ENCODE peak calls at places on chromosomes 3 and 15, in seven cellular contexts. H is fibroblast of the aortic adventitia; A is activated CD4-positive, alpha-beta T cell treated with anti-CD3 and anti-CD28 coated beads for 48 hours; W is stimulated activated CD8-positive, alpha-beta memory T cell treated with anti-CD3 and anti-CD28 coated beads, Interleukin-15, amount 100 ng/mL, for 1 hour; Q is fibroblast of the conjunctiva; U is caudate nucleus; E is activated naive CD4-positive, alpha-beta T cell treated with Interleukin-2 at 50 U/mL for 16 hours. G is an unnamed sample.
A peak's percentile ranks its signal among the peaks of the same experiment; 100 is the strongest.

GRCh38 chr3:108486272-108486787 is 24.1 kb downstream of the MYH15 start:
- DNase-seq in H (no peak), A (no peak), W (no peak), Q (no peak), U (no peak), E (no peak), G (no peak)

GRCh38 chr3:188605231-188605630 is 451.3 kb downstream of the LPP start:
- DNase-seq in H (peak; percentile 23), A (no peak), W (no peak), Q (no peak), U (no peak), E (no peak), G (no peak)

GRCh38 chr15:31024330-31024729 is 32.9 kb upstream of the MTMR10 start:
- DNase-seq in H (peak; percentile 98), A (no peak), W (no peak), Q (peak; percentile 47), U (no peak), E (no peak), G (no peak)

GRCh38 chr3:180977498-180977897 is 12.0 kb downstream of the DNAJC19 start:
- DNase-seq in H (no peak), A (no peak), W (no peak), Q (no peak), U (no peak), E (no peak), G (no peak)

GRCh38 chr3:26622634-26623408 is at the start of gene LRRC3B:
- DNase-seq in H (no peak), A (no peak), W (no peak), Q (no peak), U (peak; percentile 52), E (no peak), G (peak; percentile 34)

GRCh38 chr15:91104111-91104510 is 4.1 kb downstream of the SV2B start:
- DNase-seq in H (no peak), A (no peak), W (no peak), Q (no peak), U (peak; percentile 79), E (no peak), G (peak; percentile 46)

GRCh38 chr3:121821421-121822199 is 13.2 kb downstream of the IQCB1 start:
- DNase-seq in H (peak; percentile 25), A (no peak), W (no peak), Q (no peak), U (no peak), E (no peak), G (no peak)

GRCh38 chr3:71341721-71342120 is 241.8 kb downstream of the FOXP1 start:
- DNase-seq in H (peak; percentile 85), A (no peak), W (no peak), Q (peak; percentile 26), U (no peak), E (no peak), G (no peak)

GRCh38 chr3:194130807-194131589 is 5.0 kb upstream of the HES1 start:
- DNase-seq in H (no peak), A (no peak), W (no peak), Q (no peak), U (no peak), E (no peak), G (no peak)

GRCh38 chr3:187946031-187946691 is 200.9 kb upstream of the BCL6 start:
- DNase-seq in H (peak; percentile 68), A (no peak), W (no peak), Q (peak; percentile 38), U (no peak), E (no peak), G (no peak)

GRCh38 chr3:135231646-135232625 is 436.9 kb downstream of the EPHB1 start:
- DNase-seq in H (no peak), A (no peak), W (no peak), Q (no peak), U (no peak), E (no peak), G (no peak)

GRCh38 chr15:83030021-83030420 is 18.6 kb upstream of the C15orf40 start:
- DNase-seq in H (no peak), A (no peak), W (no peak), Q (no peak), U (no peak), E (no peak), G (no peak)

GRCh38 chr3:184389384-184389783 is 9.5 kb downstream of the CHRD start:
- DNase-seq in H (no peak), A (no peak), W (no peak), Q (no peak), U (no peak), E (no peak), G (no peak)

GRCh38 chr3:143329567-143330164 is 210.1 kb downstream of the CHST2 start:
- DNase-seq in H (no peak), A (no peak), W (no peak), Q (no peak), U (no peak), E (no peak), G (no peak)